ENCODE peak calls at places on chromosome 2, in four cellular contexts. Q is transverse colon, H is Daoy, N is mucosa of descending colon. U is an unnamed sample.

GRCh38 chr2:64326578-64327050 is 127.3 kb upstream of the LGALSL start:
- DNase-seq in Q (no peak), H (no peak), N (no peak), U (no peak)

GRCh38 chr2:25164526-25164925 is 3.9 kb downstream of the POMC start:
- DNase-seq in Q (no peak), H (no peak), N (no peak), U (no peak)

GRCh38 chr2:85468704-85469349 is 50.3 kb downstream of the SH2D6 start:
- DNase-seq in Q (peak), H (peak), N (peak), U (no peak)

GRCh38 chr2:38515155-38516074 is 87.3 kb downstream of the HNRNPLL start:
- DNase-seq in Q (peak), H (no peak), N (no peak), U (no peak)

GRCh38 chr2:79065176-79065575 is 22.6 kb downstream of the REG1B start:
- DNase-seq in Q (no peak), H (no peak), N (no peak), U (no peak)

GRCh38 chr2:44663471-44664073 is 277.9 kb upstream of the SIX3 start:
- DNase-seq in Q (no peak), H (no peak), N (no peak), U (no peak)

GRCh38 chr2:23380562-23381065 is 4.4 kb upstream of the KLHL29 start:
- DNase-seq in Q (no peak), H (peak), N (no peak), U (peak)

GRCh38 chr2:99819766-99820165 is 322.6 kb downstream of the AFF3 start:
- DNase-seq in Q (no peak), H (no peak), N (no peak), U (no peak)

GRCh38 chr2:33437297-33437696 is 39.2 kb upstream of the RASGRP3 start:
- DNase-seq in Q (no peak), H (peak), N (no peak), U (no peak)

GRCh38 chr2:20624884-20625485 is 25.9 kb downstream of the HS1BP3 start:
- DNase-seq in Q (no peak), H (no peak), N (peak), U (peak)

GRCh38 chr2:159300586-159300985 is 14.1 kb upstream of the WDSUB1 start:
- DNase-seq in Q (no peak), H (no peak), N (no peak), U (no peak)

GRCh38 chr2:232333361-232334135 is 45.0 kb upstream of the ALPP start:
- DNase-seq in Q (peak), H (no peak), N (peak), U (peak)

GRCh38 chr2:161946489-161947107 is 127.4 kb downstream of the DPP4 start:
- DNase-seq in Q (no peak), H (no peak), N (no peak), U (no peak)

GRCh38 chr2:5391361-5391760 is 300.8 kb upstream of the SOX11 start:
- DNase-seq in Q (no peak), H (no peak), N (no peak), U (no peak)

GRCh38 chr2:41033127-41033526 is 581.2 kb upstream of the SLC8A1 start:
- DNase-seq in Q (no peak), H (no peak), N (no peak), U (no peak)

GRCh38 chr2:114218368-114218767 is 224.1 kb upstream of the DPP10 start:
- DNase-seq in Q (no peak), H (no peak), N (no peak), U (no peak)

GRCh38 chr2:188142636-188143035 is 149.0 kb upstream of the GULP1 start:
- DNase-seq in Q (no peak), H (no peak), N (no peak), U (no peak)

GRCh38 chr2:240554767-240555493 is 2.9 kb downstream of the ANKMY1 start:
- DNase-seq in Q (no peak), H (no peak), N (no peak), U (peak)

GRCh38 chr2:220224711-220225519 is 597.5 kb downstream of the SLC4A3 start:
- DNase-seq in Q (no peak), H (peak), N (no peak), U (no peak)

GRCh38 chr2:46171996-46172546 is 125.1 kb upstream of the EPAS1 start:
- DNase-seq in Q (no peak), H (no peak), N (no peak), U (no peak)

GRCh38 chr2:207107551-207107950 is 58.2 kb downstream of the KLF7 start:
- DNase-seq in Q (no peak), H (no peak), N (no peak), U (no peak)

GRCh38 chr2:96147593-96148201 is 2.5 kb upstream of the DUSP2 start:
- DNase-seq in Q (peak), H (no peak), N (peak), U (peak)

GRCh38 chr2:83221258-83221657 is 1237.8 kb downstream of the SUCLG1 start:
- DNase-seq in Q (no peak), H (no peak), N (no peak), U (no peak)

GRCh38 chr2:45649855-45650806 is 1.3 kb upstream of the PRKCE start:
- DNase-seq in Q (peak), H (peak), N (peak), U (peak)

GRCh38 chr2:108921096-108922030 is 67.7 kb downstream of the EDAR start:
- DNase-seq in Q (peak), H (no peak), N (no peak), U (peak)

GRCh38 chr2:176163655-176164021 is 6.5 kb downstream of the HOXD3 start:
- DNase-seq in Q (no peak), H (no peak), N (no peak), U (no peak)

GRCh38 chr2:189086710-189087109 is 92.9 kb downstream of the COL5A2 start:
- DNase-seq in Q (no peak), H (no peak), N (no peak), U (no peak)

GRCh38 chr2:45497355-45497754 is 113.7 kb downstream of the SRBD1 start:
- DNase-seq in Q (no peak), H (no peak), N (no peak), U (no peak)

U was measured in Peyer's patch.